ENCODE peak calls at places on chromosomes 6 and 20, in six cellular contexts. T is mucosa of descending colon, C is GM23338, H is foreskin fibroblast, U is fibroblast of pulmonary artery, Q is vagina. A is an unnamed sample.

GRCh38 chr20:37452236-37452635 is 68.8 kb upstream of the NNAT start:
- DNase-seq in U (no peak), H (no peak), C (no peak), Q (no peak), T (no peak), A (no peak)

GRCh38 chr20:45791668-45792512 is at the start of the genes DNTTIP1 and WFDC3:
- DNase-seq in C (peak), T (peak), H (peak), U (peak), Q (peak), A (peak)

GRCh38 chr20:38184098-38184497 is 19.0 kb upstream of the TGM2 start:
- DNase-seq in Q (no peak), H (no peak), T (no peak), C (no peak), U (no peak), A (no peak)

GRCh38 chr6:14775528-14775927 is 470.3 kb upstream of the JARID2 start:
- DNase-seq in T (no peak), C (no peak), Q (no peak), U (no peak), H (no peak), A (no peak)

GRCh38 chr6:165662041-165662491 is 975 bp downstream of the PDE10A start:
- DNase-seq in Q (no peak), U (peak), T (no peak), C (peak), H (peak), A (peak)

GRCh38 chr6:107843400-107843799 is 19.3 kb upstream of the SCML4 start:
- DNase-seq in T (no peak), C (no peak), Q (no peak), H (no peak), U (no peak), A (no peak)

GRCh38 chr6:167214216-167214615 is 56.4 kb upstream of the GPR31 start:
- DNase-seq in U (no peak), C (no peak), Q (no peak), T (no peak), H (no peak), A (no peak)

GRCh38 chr6:26411751-26412150 is 9.7 kb downstream of the BTN3A1 start:
- DNase-seq in T (no peak), H (peak), Q (no peak), C (no peak), U (no peak), A (no peak)

GRCh38 chr6:5645275-5645674 is 361.4 kb downstream of the NRN1 start:
- DNase-seq in T (no peak), C (no peak), U (no peak), Q (no peak), H (no peak), A (no peak)

GRCh38 chr6:169799474-169799926 is 48.1 kb downstream of the ERMARD start:
- DNase-seq in Q (no peak), T (no peak), U (no peak), H (no peak), C (no peak), A (no peak)
- TF ChIP-seq CTCF in Q (no peak), T (no peak), U (no peak), H (no peak), C (peak), A (peak)

DNA sequence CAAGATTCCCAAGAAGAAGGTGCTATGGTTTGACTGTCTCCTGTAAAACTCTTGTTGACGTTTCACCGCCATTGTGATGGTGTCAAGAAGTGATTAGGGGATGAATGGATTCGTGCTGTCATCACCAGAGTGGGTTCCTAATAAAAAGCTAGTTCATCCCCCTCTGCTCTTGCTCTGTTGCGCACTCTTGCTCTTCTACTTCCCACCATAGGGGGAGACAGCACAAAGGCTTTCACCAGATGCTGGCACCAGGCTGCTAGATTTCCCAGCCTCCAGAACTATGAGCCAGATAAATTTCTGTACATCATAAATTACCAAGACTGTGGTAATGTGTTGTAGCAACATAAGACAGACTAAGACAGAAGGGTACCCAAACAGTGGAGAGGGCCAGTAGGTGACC is 21.6 kb upstream of the CCDC28A start:
- DNase-seq in H (no peak), C (peak), T (no peak), U (no peak), Q (no peak), A (no peak)
- TF ChIP-seq CTCF in H (no peak), C (peak), T (no peak), U (no peak), Q (no peak), A (peak)

GRCh38 chr20:32018269-32019155 is 8.3 kb downstream of the CCM2L start:
- DNase-seq in Q (no peak), T (peak), H (no peak), U (no peak), C (peak), A (peak)

GRCh38 chr20:32019563-32020463 is 9.6 kb downstream of the CCM2L start:
- DNase-seq in T (no peak), Q (no peak), H (no peak), U (no peak), C (no peak), A (no peak)

GRCh38 chr20:32021091-32021490 is 10.9 kb downstream of the CCM2L start:
- DNase-seq in T (no peak), C (no peak), U (no peak), H (no peak), Q (no peak), A (no peak)

GRCh38 chr20:32017711-32018251 is 7.5 kb downstream of the CCM2L start:
- DNase-seq in Q (no peak), T (peak), H (no peak), C (peak), U (no peak), A (peak)

GRCh38 chr20:32019156-32019510 is 8.9 kb downstream of the CCM2L start:
- DNase-seq in U (no peak), Q (no peak), T (no peak), C (peak), H (no peak), A (peak)
- TF ChIP-seq CTCF in U (no peak), Q (no peak), T (no peak), C (no peak), H (no peak), A (peak)

DNA sequence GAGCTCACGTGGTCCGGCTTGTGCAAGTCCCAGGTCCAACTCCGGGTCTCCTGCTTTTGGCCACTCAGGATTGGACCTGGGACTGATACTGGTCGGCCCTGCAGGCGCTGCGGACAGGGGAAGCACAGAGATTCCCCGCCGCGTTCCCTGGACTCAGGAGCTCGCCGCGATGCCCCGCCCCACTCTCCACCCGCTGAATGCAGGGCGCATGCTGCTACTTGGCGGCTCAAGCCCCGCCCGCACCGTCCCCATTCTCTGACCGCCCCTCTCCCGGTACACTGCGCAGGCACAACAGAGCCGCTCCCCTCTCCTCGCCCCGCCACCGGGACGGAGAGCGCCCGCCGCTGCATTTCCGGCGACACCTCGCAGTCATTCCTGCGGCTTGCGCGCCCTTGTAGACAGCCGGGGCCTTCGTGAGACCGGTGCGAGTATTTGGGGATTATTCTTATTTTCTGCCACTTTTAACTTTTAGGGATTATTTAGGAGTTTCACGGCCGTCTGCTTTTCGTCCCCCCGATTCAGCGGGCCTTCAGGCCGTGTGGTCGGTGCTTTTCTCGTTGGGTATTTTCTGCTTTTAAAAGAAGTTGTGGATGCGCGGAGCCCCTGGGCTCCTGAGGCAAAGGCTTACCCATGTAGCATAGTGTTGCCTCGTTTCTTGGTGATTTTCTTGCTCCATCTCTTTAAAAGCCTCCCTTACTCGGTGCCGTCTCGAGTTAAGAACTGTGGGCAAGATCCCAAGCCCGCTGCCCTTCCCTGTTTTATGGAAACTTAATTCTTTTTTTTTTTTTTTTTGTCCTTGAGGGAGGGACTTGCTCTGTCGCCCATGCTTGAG is at the start of gene TMEM14C:
- DNase-seq in C (peak), Q (peak), T (peak), H (peak), U (peak), A (peak)
- TF ChIP-seq CTCF in C (no peak), Q (no peak), T (no peak), H (no peak), U (no peak), A (no peak)

GRCh38 chr6:39824030-39824926 is 32.1 kb downstream of the DAAM2 start:
- DNase-seq in Q (no peak), T (no peak), C (peak), H (peak), U (no peak), A (no peak)
- TF ChIP-seq CTCF in Q (no peak), T (no peak), C (no peak), H (no peak), U (no peak), A (no peak)

GRCh38 chr6:104896914-104897313 is 37.2 kb upstream of the HACE1 start:
- DNase-seq in T (no peak), U (peak), H (peak), C (peak), Q (no peak), A (no peak)
- TF ChIP-seq CTCF in T (no peak), U (peak), H (no peak), C (peak), Q (no peak), A (peak)

DNA sequence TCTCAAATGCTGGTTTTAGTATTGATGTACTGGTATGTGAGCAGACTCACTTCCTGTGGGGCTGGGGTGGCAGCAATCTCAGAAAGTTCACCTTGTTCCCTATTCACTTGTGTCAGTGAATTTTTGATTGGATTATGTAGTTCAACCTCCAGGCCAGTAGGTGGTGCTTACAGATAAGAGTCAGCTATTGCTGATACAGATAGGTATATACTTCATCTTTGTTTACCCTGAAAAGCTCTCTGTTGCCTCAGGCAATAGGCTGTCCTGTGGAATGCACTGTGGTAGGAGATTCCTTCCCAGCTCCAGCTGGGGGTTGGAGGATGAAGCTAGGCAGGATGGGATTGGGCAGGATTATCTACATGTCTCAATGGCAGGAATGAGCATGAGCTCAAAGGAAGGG is 851.2 kb upstream of the EYS start:
- DNase-seq in C (peak), Q (no peak), U (no peak), H (no peak), T (no peak), A (no peak)
- TF ChIP-seq CTCF in C (peak), Q (no peak), U (no peak), H (no peak), T (no peak), A (peak)

A was measured in progenitor cell of endocrine pancreas.